ENCODE peak calls at places on chromosomes 11 and 22, in six cellular contexts. F, W, X, H, P and U are unnamed samples.

GRCh38 chr22:46535876-46536558 is 1.4 kb downstream of the CELSR1 start:
- DNase-seq in H (no peak), F (no peak), X (no peak), P (no peak), W (no peak), U (no peak)

GRCh38 chr11:128448487-128448886 is 138.9 kb downstream of the ETS1 start:
- DNase-seq in X (peak), P (no peak), H (no peak), W (no peak), F (no peak), U (peak)

GRCh38 chr22:19629331-19629719 is 85.0 kb upstream of the SEPTIN5 start:
- DNase-seq in X (no peak), H (no peak), W (no peak), F (no peak), P (no peak), U (no peak)

GRCh38 chr11:18611196-18611595 is 11.6 kb downstream of the MISFA start:
- DNase-seq in P (no peak), X (no peak), F (no peak), H (no peak), W (peak), U (no peak)

GRCh38 chr11:70225629-70226582 is 22.8 kb downstream of the FADD start:
- DNase-seq in H (no peak), X (no peak), W (no peak), F (no peak), P (no peak), U (no peak)

GRCh38 chr11:72609045-72609444 is 65.2 kb downstream of the PDE2A start:
- DNase-seq in X (no peak), F (no peak), W (peak), H (no peak), P (no peak), U (peak)

GRCh38 chr11:92198276-92198675 is 26.3 kb upstream of the FAT3 start:
- DNase-seq in H (no peak), F (no peak), P (no peak), W (no peak), X (no peak), U (no peak)

GRCh38 chr22:49290711-49291110 is 537.0 kb downstream of the BRD1 start:
- DNase-seq in H (no peak), F (no peak), P (no peak), X (no peak), W (no peak), U (no peak)

GRCh38 chr11:134412508-134413333 is 679 bp upstream of the B3GAT1 start:
- DNase-seq in W (no peak), X (no peak), P (peak), H (no peak), F (no peak), U (no peak)

GRCh38 chr11:82960000-82960778 is 58.7 kb downstream of the DDIAS start:
- DNase-seq in F (no peak), H (peak), X (no peak), P (no peak), W (no peak), U (no peak)

GRCh38 chr11:87281496-87281895 is 243.8 kb downstream of the TMEM135 start:
- DNase-seq in X (peak), F (no peak), P (no peak), H (no peak), W (peak), U (peak)

GRCh38 chr22:36325163-36326031 is 62.4 kb downstream of the MYH9 start:
- DNase-seq in H (no peak), P (no peak), W (peak), F (no peak), X (peak), U (peak)

GRCh38 chr11:91136631-91137030 is 913.8 kb upstream of the CHORDC1 start:
- DNase-seq in P (no peak), X (no peak), F (no peak), H (no peak), W (no peak), U (peak)

GRCh38 chr11:20261526-20261925 is 101.3 kb upstream of the DBX1 start:
- DNase-seq in P (no peak), H (no peak), F (no peak), W (no peak), X (no peak), U (no peak)

GRCh38 chr11:563812-564578 is 3.2 kb downstream of the RASSF7 start:
- DNase-seq in W (no peak), H (no peak), X (no peak), F (no peak), P (no peak), U (no peak)

GRCh38 chr22:23862103-23862502 is 4.4 kb downstream of the SLC2A11 start:
- DNase-seq in H (no peak), X (peak), W (peak), F (no peak), P (no peak), U (peak)

GRCh38 chr11:117010808-117011540 is 87.3 kb downstream of the SIK3 start:
- DNase-seq in W (peak), F (no peak), X (peak), P (no peak), H (no peak), U (peak)

GRCh38 chr11:134399996-134400395 is 12.0 kb downstream of the B3GAT1 start:
- DNase-seq in F (no peak), W (no peak), P (no peak), H (no peak), X (no peak), U (no peak)

GRCh38 chr22:22125028-22125578 is 119.5 kb upstream of the VPREB1 start:
- DNase-seq in X (no peak), P (no peak), H (no peak), W (no peak), F (no peak), U (no peak)

GRCh38 chr11:70578831-70579230 is 180.5 kb downstream of the CTTN start:
- DNase-seq in F (no peak), W (no peak), P (no peak), H (no peak), X (no peak), U (no peak)

GRCh38 chr11:93290061-93290460 is 40.5 kb upstream of the DEUP1 start:
- DNase-seq in X (no peak), F (no peak), W (no peak), H (no peak), P (no peak), U (no peak)

GRCh38 chr11:8062781-8063257 is 18.2 kb upstream of the TUB start:
- DNase-seq in W (no peak), H (no peak), P (no peak), F (no peak), X (no peak), U (no peak)

GRCh38 chr11:76769071-76769560 is 14.0 kb upstream of the TSKU start:
- DNase-seq in X (peak), F (no peak), P (no peak), H (no peak), W (no peak), U (no peak)

GRCh38 chr11:8033791-8034585 is 46.9 kb downstream of the EIF3F start:
- DNase-seq in X (no peak), P (no peak), W (no peak), H (no peak), F (no peak), U (no peak)

GRCh38 chr11:117907276-117908110 is 21.7 kb downstream of the TMPRSS13 start:
- DNase-seq in W (peak), P (peak), F (no peak), X (peak), H (peak), U (peak)

GRCh38 chr11:68077617-68078592 is 39.1 kb downstream of the TCIRG1 start:
- DNase-seq in H (no peak), W (no peak), X (no peak), F (no peak), P (no peak), U (no peak)

GRCh38 chr11:117591316-117592039 is 205.5 kb downstream of the DSCAML1 start:
- DNase-seq in W (no peak), P (no peak), H (no peak), F (no peak), X (no peak), U (no peak)

GRCh38 chr11:77630311-77630710 is 7.3 kb downstream of the CLNS1A start:
- DNase-seq in W (no peak), H (no peak), F (no peak), X (no peak), P (no peak), U (no peak)

GRCh38 chr11:45926001-45926401 is 3.5 kb downstream of the LARGE2 start:
- DNase-seq in P (no peak), H (no peak), F (no peak), X (no peak), W (no peak), U (no peak)

GRCh38 chr22:41479671-41480396 is 10.9 kb downstream of the ACO2 start:
- DNase-seq in F (no peak), W (peak), P (no peak), H (no peak), X (peak), U (peak)

GRCh38 chr11:60700689-60701508 is 1.5 kb downstream of the MS4A8 start:
- DNase-seq in H (no peak), P (no peak), W (no peak), X (no peak), F (no peak), U (peak)

GRCh38 chr22:17247832-17248231 is 28.6 kb upstream of the ADA2 start:
- DNase-seq in F (no peak), H (no peak), X (no peak), P (no peak), W (no peak), U (no peak)

GRCh38 chr11:93537022-93537421 is 6.2 kb downstream of the SMCO4 start:
- DNase-seq in F (no peak), X (no peak), H (no peak), W (no peak), P (no peak), U (no peak)

GRCh38 chr11:125166903-125167291 is 2.3 kb downstream of the PKNOX2 start:
- DNase-seq in F (no peak), P (no peak), W (no peak), H (no peak), X (peak), U (no peak)